ENCODE peak calls at places on chromosomes 3 and 15, in five cellular contexts. One of them, this sample, is unnamed.
A peak's percentile ranks its signal among the peaks of the same experiment; 100 is the strongest.

GRCh38 chr15:37138586-37138985 is 38.2 kb upstream of the MEIS2 start:
- DNase-seq in activated naive CD8-positive, alpha-beta T cell treated with anti-CD3 and anti-CD28 coated beads, Interleukin-2, amount 50 U/mL, for 16 hours: no peak
- DNase-seq in NCI-H1436: no peak
- DNase-seq in CD4-positive, CD25-positive, alpha-beta regulatory T cell: no peak
- DNase-seq in aorta: no peak
- DNase-seq in this sample: no peak

GRCh38 chr3:108152261-108152660 is 61.4 kb upstream of the CD47 start:
- DNase-seq in NCI-H1436: no peak
- DNase-seq in aorta: no peak
- DNase-seq in activated naive CD8-positive, alpha-beta T cell treated with anti-CD3 and anti-CD28 coated beads, Interleukin-2, amount 50 U/mL, for 16 hours: no peak
- DNase-seq in CD4-positive, CD25-positive, alpha-beta regulatory T cell: no peak
- DNase-seq in this sample: no peak

GRCh38 chr15:69403611-69404010 is 10.5 kb upstream of the KIF23 start:
- DNase-seq in CD4-positive, CD25-positive, alpha-beta regulatory T cell: no peak
- DNase-seq in NCI-H1436: no peak
- DNase-seq in activated naive CD8-positive, alpha-beta T cell treated with anti-CD3 and anti-CD28 coated beads, Interleukin-2, amount 50 U/mL, for 16 hours: no peak
- DNase-seq in aorta: no peak
- DNase-seq in this sample: no peak

GRCh38 chr15:82177291-82178010 is 85.1 kb downstream of the EFL1 start:
- DNase-seq in NCI-H1436: no peak
- DNase-seq in activated naive CD8-positive, alpha-beta T cell treated with anti-CD3 and anti-CD28 coated beads, Interleukin-2, amount 50 U/mL, for 16 hours: no peak
- DNase-seq in aorta: no peak
- DNase-seq in CD4-positive, CD25-positive, alpha-beta regulatory T cell: no peak
- DNase-seq in this sample: no peak

GRCh38 chr3:65854606-65855304 is 184.0 kb downstream of the MAGI1 start:
- DNase-seq in activated naive CD8-positive, alpha-beta T cell treated with anti-CD3 and anti-CD28 coated beads, Interleukin-2, amount 50 U/mL, for 16 hours: no peak
- DNase-seq in aorta: no peak
- DNase-seq in NCI-H1436: no peak
- DNase-seq in CD4-positive, CD25-positive, alpha-beta regulatory T cell: peak; percentile 8
- DNase-seq in this sample: no peak

GRCh38 chr15:20356444-20357138 is 185.0 kb downstream of the GOLGA6L6 start:
- DNase-seq in CD4-positive, CD25-positive, alpha-beta regulatory T cell: peak; percentile 86
- DNase-seq in activated naive CD8-positive, alpha-beta T cell treated with anti-CD3 and anti-CD28 coated beads, Interleukin-2, amount 50 U/mL, for 16 hours: peak; percentile 71
- DNase-seq in aorta: peak; percentile 84
- DNase-seq in NCI-H1436: no peak
- DNase-seq in this sample: peak; percentile 91

GRCh38 chr3:57778499-57778898 is 22.4 kb downstream of the SLMAP start:
- DNase-seq in activated naive CD8-positive, alpha-beta T cell treated with anti-CD3 and anti-CD28 coated beads, Interleukin-2, amount 50 U/mL, for 16 hours: no peak
- DNase-seq in aorta: no peak
- DNase-seq in CD4-positive, CD25-positive, alpha-beta regulatory T cell: no peak
- DNase-seq in NCI-H1436: no peak
- DNase-seq in this sample: no peak

GRCh38 chr3:70184105-70184504 is 128.3 kb downstream of the MDFIC2 start:
- DNase-seq in aorta: no peak
- DNase-seq in CD4-positive, CD25-positive, alpha-beta regulatory T cell: no peak
- DNase-seq in NCI-H1436: no peak
- DNase-seq in activated naive CD8-positive, alpha-beta T cell treated with anti-CD3 and anti-CD28 coated beads, Interleukin-2, amount 50 U/mL, for 16 hours: no peak
- DNase-seq in this sample: no peak

This sample was measured in stimulated activated CD8-positive, alpha-beta memory T cell treated with anti-CD3 and anti-CD28 coated beads, Interleukin-4, amount 100 ng/mL, for 4 hours.